ENCODE peak calls at places on chromosomes 16 and 17, in seven cellular contexts. X is GM10248, I is HCT116, A is progenitor cell of endocrine pancreas, T is fibroblast of mammary gland, E is BE2C, F is AG04450. Y is an unnamed sample.

GRCh38 chr16:76639685-76640289 is 362.6 kb downstream of the CNTNAP4 start:
- DNase-seq in E (peak; percentile 65), X (no peak), A (no peak), F (no peak), I (no peak), T (peak; percentile 84), Y (no peak)

GRCh38 chr17:27846042-27846655 is 45.8 kb upstream of the NOS2 start:
- DNase-seq in I (no peak), E (no peak), F (no peak), T (no peak), A (no peak), X (no peak), Y (no peak)

GRCh38 chr16:84277244-84277823 is 17.3 kb upstream of the WFDC1 start:
- DNase-seq in X (peak; percentile 72), F (no peak), A (peak; percentile 67), T (peak; percentile 47), E (peak; percentile 75), I (peak; percentile 48), Y (peak; percentile 28)

GRCh38 chr17:29433551-29433950 is 43.4 kb downstream of the TAOK1 start:
- DNase-seq in E (peak; percentile 3), F (no peak), I (no peak), T (no peak), A (no peak), X (no peak), Y (peak; percentile 15)

GRCh38 chr17:55770220-55770870 is 19.5 kb downstream of the PCTP start:
- DNase-seq in A (no peak), X (peak; percentile 45), F (peak; percentile 29), E (no peak), T (peak; percentile 89), I (peak; percentile 43), Y (no peak)

GRCh38 chr17:18961634-18962493 is 9.9 kb downstream of the SLC5A10 start:
- DNase-seq in X (peak; percentile 74), E (no peak), T (peak; percentile 15), I (no peak), A (no peak), F (no peak), Y (peak; percentile 40)

GRCh38 chr16:75552951-75553350 is 3.1 kb downstream of the TMEM231 start:
- DNase-seq in T (no peak), F (no peak), A (no peak), X (no peak), E (no peak), I (no peak), Y (no peak)

GRCh38 chr17:10111907-10112452 is 86.4 kb downstream of the GAS7 start:
- DNase-seq in F (no peak), X (no peak), I (no peak), T (no peak), E (no peak), A (no peak), Y (no peak)

GRCh38 chr17:72947475-72947874 is 145.0 kb downstream of the SLC39A11 start:
- DNase-seq in F (no peak), T (no peak), X (no peak), E (no peak), I (no peak), A (no peak), Y (no peak)

GRCh38 chr17:62656446-62656845 is 29.0 kb downstream of the MRC2 start:
- DNase-seq in T (no peak), X (no peak), E (no peak), F (no peak), I (no peak), A (no peak), Y (no peak)

DNA sequence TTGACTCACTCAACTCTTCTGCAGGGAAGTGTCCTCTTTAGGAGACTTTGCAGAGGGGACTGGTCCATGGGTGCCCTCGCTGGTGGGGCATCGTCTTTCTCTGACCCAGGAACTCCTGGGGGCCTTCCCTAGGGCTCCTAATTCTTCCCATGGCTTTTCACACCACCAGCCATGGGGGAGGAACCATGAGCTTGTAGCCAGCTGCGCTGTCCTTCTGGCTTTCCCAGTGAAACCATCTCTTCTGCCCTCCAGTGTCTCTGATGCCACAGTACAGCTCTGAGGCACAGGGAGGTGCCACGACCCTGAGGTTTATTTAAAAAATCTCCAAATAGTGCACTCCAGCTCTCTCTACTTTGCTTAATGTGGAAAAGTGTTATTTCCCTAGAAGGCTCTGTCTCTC is 78.6 kb downstream of the SDR42E1 start:
- DNase-seq in X (no peak), F (no peak), I (no peak), T (no peak), E (no peak), A (no peak), Y (no peak)
- TF ChIP-seq CTCF in X (no peak), F (no peak), I (peak; percentile 32), T (no peak), E (no peak), A (no peak), Y (no peak)

GRCh38 chr16:30585400-30586191 is at the start of gene ZNF785:
- DNase-seq in X (peak; percentile 98), F (peak; percentile 96), E (peak; percentile 98), A (peak; percentile 87), T (peak; percentile 99), I (no peak), Y (peak; percentile 87)
- TF ChIP-seq CTCF in X (peak; percentile 35), F (no peak), E (no peak), A (no peak), T (no peak), I (no peak), Y (peak; percentile 13)

GRCh38 chr17:46817901-46818209 is 637 bp downstream of the WNT3 start:
- DNase-seq in F (no peak), T (no peak), E (no peak), A (no peak), X (no peak), I (no peak), Y (no peak)

GRCh38 chr17:46813920-46814319 is 4.6 kb downstream of the WNT3 start:
- DNase-seq in T (no peak), E (no peak), I (no peak), X (no peak), A (no peak), F (no peak), Y (no peak)

GRCh38 chr17:46817151-46817900 is 1.2 kb downstream of the WNT3 start:
- DNase-seq in T (no peak), E (no peak), A (no peak), X (no peak), F (no peak), I (no peak), Y (no peak)

GRCh38 chr17:46814446-46814845 is 4.0 kb downstream of the WNT3 start:
- DNase-seq in A (no peak), I (no peak), T (no peak), E (no peak), X (no peak), F (no peak), Y (no peak)

GRCh38 chr17:46815474-46816353 is 2.8 kb downstream of the WNT3 start:
- DNase-seq in X (no peak), E (no peak), I (no peak), T (no peak), A (no peak), F (no peak), Y (no peak)
- TF ChIP-seq CTCF in X (no peak), E (no peak), I (no peak), T (no peak), A (no peak), F (no peak), Y (no peak)

GRCh38 chr16:50821586-50821985 is 79.7 kb downstream of the CYLD start:
- DNase-seq in T (peak; percentile 18), X (no peak), F (no peak), I (peak; percentile 16), E (no peak), A (no peak), Y (no peak)
- TF ChIP-seq CTCF in T (peak; percentile 6), X (no peak), F (peak; percentile 24), I (peak; percentile 32), E (peak; percentile 13), A (no peak), Y (no peak)

GRCh38 chr17:33776903-33777302 is 478.2 kb upstream of the CCL2 start:
- DNase-seq in A (no peak), E (peak; percentile 56), T (no peak), X (no peak), I (no peak), F (no peak), Y (no peak)

GRCh38 chr17:33785281-33785680 is 469.8 kb upstream of the CCL2 start:
- DNase-seq in F (no peak), T (no peak), I (no peak), E (no peak), X (no peak), A (no peak), Y (no peak)

GRCh38 chr17:33777674-33778073 is 477.4 kb upstream of the CCL2 start:
- DNase-seq in X (no peak), E (no peak), A (no peak), F (no peak), I (no peak), T (no peak), Y (no peak)

GRCh38 chr17:33778505-33779398 is 476.3 kb upstream of the CCL2 start:
- DNase-seq in T (peak; percentile 67), A (peak; percentile 34), F (peak; percentile 45), I (peak; percentile 15), X (peak; percentile 51), E (peak; percentile 49), Y (peak; percentile 18)

GRCh38 chr17:33779399-33779697 is 475.7 kb upstream of the CCL2 start:
- DNase-seq in E (no peak), T (no peak), I (no peak), F (no peak), X (no peak), A (no peak), Y (no peak)
- TF ChIP-seq CTCF in E (no peak), T (no peak), I (no peak), F (no peak), X (no peak), A (no peak), Y (no peak)

GRCh38 chr17:40445769-40446468 is 2.7 kb downstream of the IGFBP4 start:
- DNase-seq in I (no peak), X (no peak), E (no peak), T (peak; percentile 55), F (no peak), A (no peak), Y (no peak)
- TF ChIP-seq CTCF in I (peak; percentile 16), X (no peak), E (peak; percentile 20), T (peak; percentile 19), F (peak; percentile 42), A (peak; percentile 28), Y (no peak)

GRCh38 chr16:20746461-20746860 is 4.8 kb upstream of the THUMPD1 start:
- DNase-seq in A (no peak), I (no peak), E (no peak), X (no peak), F (no peak), T (no peak), Y (no peak)
- TF ChIP-seq CTCF in A (no peak), I (no peak), E (no peak), X (no peak), F (no peak), T (no peak), Y (no peak)

GRCh38 chr17:68576811-68577551 is 24.2 kb downstream of the FAM20A start:
- DNase-seq in A (no peak), I (no peak), F (peak; percentile 10), E (no peak), T (peak; percentile 95), X (no peak), Y (no peak)
- TF ChIP-seq CTCF in A (no peak), I (no peak), F (peak; percentile 37), E (no peak), T (peak; percentile 46), X (no peak), Y (no peak)

Y was measured in GM06990.